ENCODE peak calls at places on chromosomes 16 and 17, in five cellular contexts. Y is HCT116, J is IMR-90, P is K562, G is SK-N-SH. O is an unnamed sample.

GRCh38 chr16:4836727-4837126 is 10.4 kb downstream of the GLYR1 start:
- DNase-seq in G (no peak), J (no peak), Y (no peak), P (no peak), O (no peak)

GRCh38 chr17:63932008-63932561 is at the start of gene CD79B:
- DNase-seq in Y (no peak), P (no peak), J (no peak), G (peak; percentile 28), O (no peak)

GRCh38 chr17:28700278-28700677 is 11.4 kb downstream of the PROCA1 start:
- DNase-seq in Y (no peak), J (no peak), P (peak; percentile 13), G (no peak), O (no peak)

GRCh38 chr17:5485270-5486205 is at the start of gene DERL2:
- DNase-seq in P (peak; percentile 69), G (no peak), J (peak; percentile 44), Y (no peak), O (peak; percentile 74)

GRCh38 chr16:2040450-2041105 is 7.1 kb downstream of the NTHL1 start:
- DNase-seq in J (no peak), Y (no peak), P (no peak), G (peak; percentile 57), O (no peak)

GRCh38 chr17:82031885-82032627 is 578 bp downstream of the RAC3 start:
- DNase-seq in Y (no peak), G (peak; percentile 85), J (no peak), P (peak; percentile 86), O (no peak)

GRCh38 chr16:4517812-4518211 is 20.8 kb downstream of the CDIP1 start:
- DNase-seq in P (peak; percentile 46), G (peak; percentile 77), Y (no peak), J (peak; percentile 46), O (peak; percentile 40)

GRCh38 chr16:69870761-69871160 is 80.4 kb upstream of the CLEC18A start:
- DNase-seq in Y (no peak), P (no peak), J (no peak), G (no peak), O (no peak)

GRCh38 chr17:60149691-60150582 is at the start of gene CA4:
- DNase-seq in G (peak; percentile 84), Y (no peak), J (no peak), P (peak; percentile 49), O (peak; percentile 52)

GRCh38 chr16:85423186-85423550 is 190.0 kb upstream of the GSE1 start:
- DNase-seq in J (no peak), G (no peak), P (no peak), Y (no peak), O (no peak)

GRCh38 chr16:24737391-24737871 is 8.0 kb downstream of the TNRC6A start:
- DNase-seq in Y (no peak), G (no peak), P (no peak), J (peak; percentile 70), O (no peak)

GRCh38 chr16:30535777-30536190 is 1.1 kb upstream of the ZNF747 start:
- DNase-seq in P (peak; percentile 74), J (peak; percentile 62), Y (peak; percentile 31), G (peak; percentile 85), O (peak; percentile 67)

GRCh38 chr17:48970224-48970623 is 1.8 kb upstream of the GIP start:
- DNase-seq in Y (no peak), G (peak; percentile 34), P (peak; percentile 42), J (no peak), O (peak; percentile 61)

GRCh38 chr16:75483222-75483621 is 12.0 kb downstream of the CHST6 start:
- DNase-seq in P (no peak), G (no peak), Y (peak; percentile 97), J (peak; percentile 43), O (no peak)

GRCh38 chr17:7549401-7550055 is 670 bp downstream of the TNFSF12 start:
- DNase-seq in J (no peak), P (no peak), G (no peak), Y (no peak), O (no peak)

GRCh38 chr16:46839986-46840443 is 9.0 kb upstream of the C16orf87 start:
- DNase-seq in J (no peak), Y (no peak), P (no peak), G (no peak), O (no peak)

GRCh38 chr17:81192386-81193050 is 26.5 kb upstream of the AATK start:
- DNase-seq in G (no peak), J (no peak), P (no peak), Y (no peak), O (no peak)

GRCh38 chr17:8861482-8862181 is 5.8 kb downstream of the PIK3R6 start:
- DNase-seq in Y (no peak), G (no peak), J (no peak), P (no peak), O (no peak)

GRCh38 chr17:35747540-35748017 is 5.5 kb downstream of the GAS2L2 start:
- DNase-seq in P (peak; percentile 83), Y (peak; percentile 64), J (peak; percentile 75), G (peak; percentile 89), O (peak; percentile 95)

GRCh38 chr17:8148560-8148959 is 3.6 kb downstream of the PER1 start:
- DNase-seq in J (no peak), Y (no peak), G (no peak), P (no peak), O (no peak)

GRCh38 chr17:65750678-65751077 is 189.2 kb upstream of the AXIN2 start:
- DNase-seq in P (no peak), G (peak; percentile 75), J (peak; percentile 89), Y (peak; percentile 93), O (peak; percentile 67)

GRCh38 chr17:4010754-4011153 is 46.5 kb upstream of the ATP2A3 start:
- DNase-seq in J (no peak), Y (no peak), G (no peak), P (no peak), O (no peak)

GRCh38 chr17:81601525-81602120 is 35.3 kb downstream of the NPLOC4 start:
- DNase-seq in G (peak; percentile 87), P (peak; percentile 60), Y (peak; percentile 49), J (peak; percentile 78), O (peak; percentile 75)

GRCh38 chr16:983044-984030 is 1.8 kb downstream of the SOX8 start:
- DNase-seq in P (no peak), J (no peak), G (peak; percentile 52), Y (no peak), O (peak; percentile 44)

GRCh38 chr16:86501989-86502855 is 8.1 kb upstream of the FOXF1 start:
- DNase-seq in P (no peak), G (no peak), Y (no peak), J (no peak), O (no peak)

GRCh38 chr16:83441523-83441922 is 366.3 kb upstream of the HSBP1 start:
- DNase-seq in J (peak; percentile 10), P (no peak), G (no peak), Y (no peak), O (no peak)

GRCh38 chr16:9090101-9090959 is 1.1 kb upstream of the HAPSTR1 start:
- DNase-seq in Y (no peak), G (peak; percentile 72), P (peak; percentile 68), J (no peak), O (no peak)

GRCh38 chr16:56643080-56643778 is 4.8 kb downstream of the MT1A start:
- DNase-seq in G (no peak), J (no peak), Y (peak; percentile 78), P (peak; percentile 82), O (peak; percentile 80)

GRCh38 chr16:56637814-56638750 is at the start of gene MT1A:
- DNase-seq in G (peak; percentile 74), J (peak; percentile 7), P (peak; percentile 64), Y (no peak), O (peak; percentile 23)

GRCh38 chr16:56641166-56641565 is 2.7 kb downstream of the MT1A start:
- DNase-seq in G (no peak), Y (no peak), P (no peak), J (no peak), O (no peak)

GRCh38 chr16:56639045-56639444 is 579 bp downstream of the MT1A start:
- DNase-seq in J (no peak), Y (no peak), G (no peak), P (no peak), O (no peak)

DNA sequence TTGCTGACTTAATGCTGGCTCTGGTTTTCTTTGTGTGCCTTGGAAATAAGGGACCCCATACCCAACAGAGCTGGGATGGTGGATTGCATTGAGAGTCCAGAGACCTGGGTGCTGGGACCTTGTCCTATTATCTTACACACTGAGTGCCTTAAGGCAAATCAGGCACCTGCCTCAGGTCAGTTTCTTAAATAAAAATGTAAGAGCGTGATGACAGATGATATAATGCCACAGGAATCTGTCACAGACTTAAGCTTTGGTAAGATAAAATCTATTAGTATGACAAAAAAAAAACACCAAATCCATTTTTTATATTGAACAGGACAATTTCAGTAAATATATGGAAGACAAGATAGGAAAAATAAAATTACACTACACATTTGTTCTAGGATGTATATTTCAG is 1.6 kb downstream of the MT1A start:
- DNase-seq in Y (no peak), J (no peak), G (no peak), P (no peak), O (no peak)
- TF ChIP-seq RAD21 in Y (no peak), J (no peak), G (no peak), P (no peak), O (no peak)

GRCh38 chr17:43790311-43790940 is 10.2 kb downstream of the CFAP97D1 start:
- DNase-seq in Y (no peak), G (no peak), P (no peak), J (no peak), O (no peak)
- TF ChIP-seq RAD21 in Y (peak; percentile 65), G (peak; percentile 17), P (no peak), J (peak; percentile 35), O (no peak)

DNA sequence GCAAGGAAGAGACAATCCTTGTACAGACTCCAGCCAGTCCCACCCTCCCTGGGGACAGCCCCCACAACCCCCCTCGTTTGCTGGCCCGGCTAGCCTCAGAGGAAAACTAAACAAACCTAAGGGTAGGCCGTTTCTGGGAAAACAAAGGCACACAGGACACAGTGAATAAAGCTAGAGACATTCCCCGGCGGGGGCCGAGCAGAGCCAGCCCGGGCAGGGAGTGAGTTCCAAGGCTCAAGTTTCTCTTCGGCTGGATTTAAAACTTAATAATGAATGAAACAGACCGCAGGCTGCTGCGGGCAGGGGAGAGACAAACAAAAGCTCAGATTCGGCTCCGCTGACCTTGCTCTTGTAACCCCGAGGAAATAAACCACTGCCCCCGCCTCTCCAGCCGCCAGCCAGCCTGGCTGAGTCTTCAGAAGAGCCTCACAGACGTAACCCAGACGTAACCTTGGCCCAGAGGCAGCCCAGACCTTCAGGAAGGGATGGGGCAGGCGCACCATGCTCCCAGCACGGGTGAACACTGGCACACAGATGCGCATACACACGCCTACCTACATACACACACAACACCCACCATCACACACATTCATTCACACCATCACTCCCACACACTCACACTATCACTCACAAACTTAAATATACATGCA is 216.0 kb downstream of the ZNF423 start:
- DNase-seq in G (peak; percentile 81), P (no peak), Y (no peak), J (peak; percentile 77), O (no peak)
- TF ChIP-seq RAD21 in G (peak; percentile 11), P (no peak), Y (no peak), J (no peak), O (no peak)

DNA sequence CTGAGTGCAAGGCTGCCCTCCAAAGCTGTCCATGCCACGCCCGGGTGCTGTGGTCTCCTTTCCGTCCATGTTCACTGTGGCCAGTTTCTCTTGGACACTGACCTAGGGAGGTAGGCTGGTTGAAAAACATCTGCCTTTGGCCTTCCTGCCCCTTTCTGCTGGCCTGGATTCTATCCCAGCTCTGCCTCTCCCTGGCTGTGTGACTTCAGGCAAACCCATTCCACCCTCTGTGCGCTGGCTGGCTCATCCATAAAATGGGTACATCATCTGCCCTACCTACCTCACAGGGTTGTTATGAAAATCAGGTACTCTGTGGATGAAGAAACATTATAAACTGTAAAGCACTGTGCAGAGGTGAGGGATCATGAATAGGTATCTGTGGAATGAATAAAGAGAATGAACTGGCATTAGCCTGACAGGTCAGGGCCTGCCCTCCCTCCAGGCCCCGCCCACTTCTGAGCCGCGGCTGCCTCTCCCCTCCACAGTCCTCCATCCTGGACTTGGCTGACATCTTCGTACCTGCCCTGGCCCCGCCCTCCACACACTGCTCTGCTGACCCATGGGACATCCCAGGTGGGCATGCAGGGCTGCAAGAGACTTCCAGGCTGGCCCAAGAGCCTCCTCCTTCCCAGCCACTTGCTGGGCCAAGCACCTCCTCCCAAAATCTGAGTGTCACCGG is 7.1 kb upstream of the SPATA20 start:
- DNase-seq in J (no peak), G (no peak), P (peak; percentile 36), Y (no peak), O (no peak)
- TF ChIP-seq RAD21 in J (no peak), G (no peak), P (no peak), Y (no peak), O (no peak)